ENCODE peak calls at places on chromosomes 1 and 21, in seven cellular contexts. W is fibroblast of lung, H is AG04449, K is thyroid gland, F is AG09319, T is HFF-Myc, E is IMR-90. S is an unnamed sample.

GRCh38 chr1:230163205-230163604 is 96.2 kb downstream of the GALNT2 start:
- DNase-seq in K (no peak), W (peak), H (peak), T (peak), E (peak), F (no peak), S (no peak)

GRCh38 chr1:31216016-31216415 is 23.7 kb downstream of the NKAIN1 start:
- DNase-seq in K (peak), E (peak), H (no peak), T (peak), W (peak), F (no peak), S (no peak)

GRCh38 chr1:111733996-111734369 is 5.2 kb downstream of the INKA2 start:
- DNase-seq in F (no peak), T (no peak), E (no peak), K (no peak), W (no peak), H (no peak), S (no peak)

GRCh38 chr21:44487831-44488230 is 32.5 kb downstream of the LRRC3 start:
- DNase-seq in F (no peak), E (peak), W (peak), K (no peak), H (no peak), T (no peak), S (no peak)

GRCh38 chr1:53324321-53324720 is 3.5 kb downstream of the LRP8 start:
- DNase-seq in W (no peak), H (no peak), T (no peak), K (no peak), E (no peak), F (no peak), S (no peak)

GRCh38 chr1:26597629-26598039 is 68.1 kb downstream of the RPS6KA1 start:
- DNase-seq in T (no peak), F (no peak), W (peak), E (peak), K (no peak), H (no peak), S (no peak)

GRCh38 chr21:26169061-26169610 is 1.4 kb downstream of the APP start:
- DNase-seq in F (no peak), W (peak), H (no peak), E (peak), T (no peak), K (peak), S (no peak)

GRCh38 chr1:161718559-161719324 is 2.6 kb upstream of the FCRLB start:
- DNase-seq in T (no peak), F (no peak), E (no peak), H (no peak), W (no peak), K (no peak), S (no peak)

GRCh38 chr1:53639251-53639721 is 99.7 kb downstream of the GLIS1 start:
- DNase-seq in E (peak), K (no peak), T (no peak), H (no peak), W (peak), F (no peak), S (no peak)

GRCh38 chr1:47469405-47469759 is 31.5 kb downstream of the FOXD2 start:
- DNase-seq in K (no peak), W (no peak), E (no peak), F (no peak), T (no peak), H (no peak), S (no peak)

GRCh38 chr1:214002060-214002459 is 14.3 kb downstream of the PROX1 start:
- DNase-seq in K (no peak), T (no peak), F (no peak), E (no peak), H (no peak), W (no peak), S (no peak)

GRCh38 chr1:243543501-243543900 is 287.7 kb downstream of the SDCCAG8 start:
- DNase-seq in T (no peak), H (no peak), E (no peak), W (no peak), K (no peak), F (no peak), S (no peak)

GRCh38 chr21:28148400-28149064 is 844.1 kb downstream of the LTN1 start:
- DNase-seq in E (peak), T (no peak), K (peak), H (no peak), W (peak), F (no peak), S (no peak)

GRCh38 chr1:167687919-167688519 is 33.8 kb upstream of the MPZL1 start:
- DNase-seq in H (peak), F (peak), E (peak), K (peak), W (peak), T (peak), S (peak)

GRCh38 chr1:63322944-63323865 is 838 bp downstream of the FOXD3 start:
- DNase-seq in H (no peak), K (peak), F (no peak), W (peak), E (no peak), T (no peak), S (no peak)

GRCh38 chr1:233063462-233063861 is 113.1 kb downstream of the NTPCR start:
- DNase-seq in W (no peak), T (no peak), H (no peak), F (no peak), E (no peak), K (no peak), S (no peak)

GRCh38 chr1:107964397-107965111 is 426 bp downstream of the VAV3 start:
- DNase-seq in E (no peak), K (peak), W (peak), H (no peak), F (no peak), T (no peak), S (no peak)

GRCh38 chr1:35899941-35900340 is 16.9 kb downstream of the AGO1 start:
- DNase-seq in T (no peak), H (no peak), F (no peak), K (no peak), E (no peak), W (no peak), S (no peak)

GRCh38 chr1:55519937-55520683 is 304.9 kb upstream of the USP24 start:
- DNase-seq in K (no peak), T (peak), W (peak), F (peak), H (no peak), E (peak), S (no peak)

GRCh38 chr1:6989506-6990159 is 204.4 kb downstream of the CAMTA1 start:
- DNase-seq in W (no peak), T (no peak), F (no peak), E (no peak), K (no peak), H (no peak), S (no peak)

GRCh38 chr1:60621524-60621923 is 460.8 kb upstream of the NFIA start:
- DNase-seq in T (no peak), E (no peak), K (no peak), F (no peak), H (no peak), W (peak), S (no peak)

DNA sequence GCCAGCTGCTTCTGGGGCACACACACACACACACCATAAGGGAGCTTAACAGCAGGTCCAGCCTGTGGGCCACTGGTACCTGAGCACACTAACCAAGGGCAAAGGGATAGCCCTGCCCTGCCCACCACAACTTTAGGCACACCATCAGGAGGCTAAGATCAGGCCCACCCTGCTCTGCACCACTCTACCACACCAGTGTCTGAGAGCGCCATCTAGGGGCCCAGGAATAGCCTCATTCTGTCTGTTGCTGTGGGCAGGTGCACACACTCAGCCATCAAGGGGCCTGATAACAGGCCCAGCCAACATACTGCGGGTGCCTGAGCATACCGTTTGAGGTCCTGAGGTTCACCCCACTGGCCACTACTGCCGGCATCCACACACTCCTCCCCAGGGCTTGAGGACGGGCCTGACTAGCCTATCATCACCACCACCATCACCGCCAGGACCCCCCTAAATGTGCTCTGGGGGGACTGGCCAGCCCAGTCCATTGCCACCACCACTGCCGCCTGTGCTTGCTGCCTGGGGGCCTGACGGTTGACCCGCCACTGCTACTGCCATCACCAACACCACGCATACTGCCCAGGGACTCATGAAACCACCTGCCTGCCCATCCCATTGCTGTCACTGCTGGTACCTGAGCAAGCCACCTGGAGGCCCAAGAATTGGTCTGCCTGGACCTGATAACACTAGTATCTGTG is 31.3 kb downstream of the NSL1 start:
- DNase-seq in W (no peak), H (no peak), K (no peak), E (no peak), T (no peak), F (no peak), S (no peak)
- TF ChIP-seq CTCF in W (peak), H (peak), K (no peak), E (peak), T (peak), F (peak), S (no peak)

GRCh38 chr1:113943028-113943811 is 14.1 kb downstream of the HIPK1 start:
- DNase-seq in W (peak), K (no peak), T (no peak), H (no peak), E (peak), F (no peak), S (no peak)
- TF ChIP-seq CTCF in W (no peak), K (no peak), T (no peak), H (no peak), E (peak), F (no peak), S (no peak)

GRCh38 chr1:182197555-182197954 is 136.0 kb upstream of the ZNF648 start:
- DNase-seq in H (no peak), W (peak), F (no peak), T (no peak), K (peak), E (no peak), S (no peak)

GRCh38 chr1:182196897-182197546 is 135.5 kb upstream of the ZNF648 start:
- DNase-seq in T (no peak), E (no peak), W (peak), H (no peak), F (no peak), K (peak), S (no peak)

GRCh38 chr1:182200025-182200814 is 138.7 kb upstream of the ZNF648 start:
- DNase-seq in H (no peak), E (no peak), K (peak), F (no peak), T (no peak), W (no peak), S (no peak)

GRCh38 chr1:182195733-182196132 is 134.2 kb upstream of the ZNF648 start:
- DNase-seq in K (no peak), T (no peak), H (no peak), F (no peak), E (no peak), W (no peak), S (no peak)

DNA sequence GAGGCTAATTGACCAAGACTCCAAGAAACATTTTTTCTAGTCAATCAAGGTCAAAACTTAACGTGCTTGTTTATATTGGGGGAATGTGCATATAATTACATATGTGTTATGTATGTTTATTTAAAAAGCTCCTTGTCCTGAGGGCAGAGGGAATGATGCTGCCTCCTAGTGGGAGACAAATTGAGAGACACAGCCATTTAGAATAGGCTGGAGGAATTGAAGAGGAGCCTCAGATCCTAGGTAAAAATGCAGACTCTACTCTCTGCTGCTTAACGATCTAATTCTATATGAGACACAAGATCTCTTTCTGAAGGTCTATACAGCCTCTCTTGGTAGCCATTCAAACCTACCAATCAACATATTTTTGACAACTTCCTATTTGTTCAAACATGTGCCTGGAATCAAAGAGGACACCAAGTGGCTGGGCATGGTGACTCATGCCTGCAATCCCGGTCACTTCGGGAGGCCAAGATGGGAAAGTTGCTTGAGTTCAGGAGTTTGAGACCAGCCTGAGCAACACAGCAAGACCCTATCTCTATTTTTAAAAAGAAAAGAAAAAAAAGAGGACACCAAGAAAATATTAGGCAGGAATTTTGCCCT is 136.6 kb upstream of the ZNF648 start:
- DNase-seq in E (no peak), T (no peak), K (no peak), H (no peak), W (peak), F (no peak), S (no peak)
- TF ChIP-seq CTCF in E (no peak), T (peak), K (no peak), H (no peak), W (peak), F (no peak), S (peak)

GRCh38 chr1:88936223-88936523 is 44.8 kb upstream of the GTF2B start:
- DNase-seq in H (no peak), W (no peak), F (no peak), E (no peak), T (no peak), K (no peak), S (no peak)

GRCh38 chr1:88936760-88937342 is 45.5 kb upstream of the GTF2B start:
- DNase-seq in E (no peak), W (no peak), H (no peak), K (no peak), F (no peak), T (no peak), S (no peak)

GRCh38 chr1:88935522-88936222 is 44.3 kb upstream of the GTF2B start:
- DNase-seq in W (peak), F (peak), E (peak), T (peak), H (no peak), K (no peak), S (no peak)
- TF ChIP-seq CTCF in W (peak), F (peak), E (peak), T (peak), H (peak), K (peak), S (peak)

GRCh38 chr1:154405762-154406571 is 824 bp downstream of the IL6R start:
- DNase-seq in E (peak), W (peak), F (peak), K (peak), H (no peak), T (no peak), S (no peak)
- TF ChIP-seq CTCF in E (peak), W (peak), F (peak), K (no peak), H (peak), T (peak), S (no peak)

DNA sequence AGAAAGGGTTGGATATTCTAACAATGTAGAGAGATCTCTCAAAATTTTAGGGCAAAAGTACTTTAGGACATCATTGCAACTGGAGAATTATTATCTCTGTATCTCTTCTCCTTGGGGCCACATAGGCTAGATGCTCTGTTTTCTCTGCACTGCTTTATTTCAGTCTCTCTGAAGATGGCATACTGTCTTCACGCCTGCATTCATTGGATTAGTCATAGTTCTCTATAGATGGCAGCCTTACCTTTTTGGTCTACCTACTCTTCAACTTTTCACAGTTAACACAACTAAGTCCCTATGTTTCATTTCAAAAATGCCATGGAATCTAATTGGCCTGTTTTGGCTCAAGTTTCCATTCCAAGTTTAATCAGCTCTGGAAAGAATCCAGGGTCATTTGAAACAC is 1623.3 kb upstream of the B3GALT2 start:
- DNase-seq in F (no peak), E (no peak), T (no peak), W (no peak), H (no peak), K (no peak), S (no peak)
- TF ChIP-seq CTCF in F (no peak), E (no peak), T (no peak), W (no peak), H (no peak), K (no peak), S (no peak)

DNA sequence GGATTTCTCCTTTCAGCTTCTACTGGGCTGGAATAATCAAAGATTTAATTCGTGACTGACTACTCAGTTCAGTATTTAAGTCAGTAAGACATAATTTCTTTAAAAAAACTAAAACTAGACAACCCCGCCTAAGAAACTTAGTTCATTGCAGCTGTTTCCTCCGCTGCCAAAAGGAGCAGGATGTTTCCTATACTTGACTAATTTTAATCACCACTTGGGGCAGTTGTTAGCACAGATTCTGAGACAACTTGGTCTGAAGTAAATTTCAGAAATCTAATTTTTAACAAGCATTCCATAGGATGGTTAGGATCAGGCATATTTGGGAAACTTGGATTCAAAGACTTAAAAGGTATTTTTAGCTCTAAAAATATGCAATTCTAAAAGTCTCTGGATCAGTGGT is 34.0 kb downstream of the EPRS1 start:
- DNase-seq in E (peak), H (no peak), T (no peak), K (no peak), F (no peak), W (peak), S (no peak)
- TF ChIP-seq CTCF in E (no peak), H (no peak), T (no peak), K (no peak), F (peak), W (peak), S (no peak)

GRCh38 chr1:169925505-169926482 is 32.1 kb upstream of the SCYL3 start:
- DNase-seq in K (no peak), E (no peak), H (no peak), T (no peak), F (no peak), W (no peak), S (no peak)

GRCh38 chr1:169924829-169925228 is 31.1 kb upstream of the SCYL3 start:
- DNase-seq in E (no peak), F (no peak), T (no peak), H (no peak), W (no peak), K (no peak), S (no peak)

GRCh38 chr1:169921080-169921479 is 27.4 kb upstream of the SCYL3 start:
- DNase-seq in H (no peak), F (no peak), K (no peak), W (no peak), T (no peak), E (no peak), S (no peak)

GRCh38 chr1:169928438-169929209 is 34.9 kb upstream of the SCYL3 start:
- DNase-seq in F (peak), K (no peak), W (peak), T (no peak), E (peak), H (no peak), S (no peak)

DNA sequence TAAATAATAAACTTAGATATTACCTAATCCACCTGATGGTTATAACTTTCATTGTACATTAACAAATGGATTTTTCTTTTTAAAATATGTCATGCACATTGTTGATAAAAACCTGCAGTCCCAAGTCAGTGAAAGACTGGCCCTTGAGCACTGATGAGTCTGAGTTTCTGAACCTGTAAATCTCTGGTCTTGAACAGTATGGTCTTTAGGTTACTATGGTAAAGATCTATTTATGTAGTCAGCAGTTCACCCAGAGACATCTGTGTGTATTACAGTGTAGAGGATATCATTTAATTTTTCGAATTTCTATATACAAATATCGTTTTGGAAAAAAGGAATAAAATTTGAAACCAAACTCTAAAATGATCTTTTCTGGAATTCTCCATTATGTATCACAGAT is 30.4 kb upstream of the SCYL3 start:
- DNase-seq in W (no peak), H (no peak), F (no peak), E (no peak), K (no peak), T (no peak), S (no peak)
- TF ChIP-seq CTCF in W (no peak), H (no peak), F (no peak), E (no peak), K (no peak), T (no peak), S (no peak)

DNA sequence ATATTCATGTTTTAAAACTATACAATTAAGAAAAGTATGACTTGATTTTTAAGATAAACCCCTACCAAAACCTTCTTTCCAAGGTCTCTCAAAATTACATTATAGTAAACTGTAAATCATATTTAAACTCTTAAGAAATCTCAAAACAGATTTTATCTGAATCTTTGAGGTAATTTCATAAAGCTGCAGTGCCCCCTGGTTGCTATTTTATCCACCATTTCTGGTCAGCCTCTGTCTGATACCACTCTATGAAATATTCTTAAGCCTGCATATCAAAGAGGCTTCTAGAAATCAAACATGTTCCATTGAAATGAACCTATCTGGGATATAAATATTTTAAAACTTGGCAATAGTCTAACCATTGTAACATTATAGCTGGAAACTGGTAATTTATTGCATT is 317.3 kb downstream of the COL11A1 start:
- DNase-seq in K (no peak), H (no peak), W (peak), T (no peak), E (no peak), F (no peak), S (no peak)
- TF ChIP-seq CTCF in K (no peak), H (no peak), W (peak), T (peak), E (peak), F (no peak), S (peak)

DNA sequence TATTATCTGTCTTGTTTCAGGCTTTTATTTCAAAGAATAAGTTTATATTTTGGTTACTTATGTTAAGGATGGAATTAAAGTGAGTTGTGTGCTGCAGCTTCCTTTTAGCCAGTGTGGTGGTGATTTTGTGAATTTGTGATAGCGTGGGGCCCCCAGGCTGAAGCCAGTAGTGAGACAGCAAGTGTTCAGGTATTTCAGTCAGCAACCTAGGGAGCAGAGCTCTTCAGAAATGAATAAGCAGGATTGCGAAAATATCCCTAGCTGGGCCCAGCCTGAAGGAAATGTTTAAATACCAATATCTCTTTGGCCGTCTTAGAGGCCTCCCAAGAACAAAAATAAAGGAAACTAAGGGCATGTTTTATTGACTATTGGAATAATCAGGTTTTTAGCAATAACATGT is 150.8 kb upstream of the C1orf105 start:
- DNase-seq in E (peak), T (no peak), H (peak), F (no peak), W (peak), K (no peak), S (no peak)
- TF ChIP-seq CTCF in E (no peak), T (no peak), H (no peak), F (no peak), W (no peak), K (no peak), S (no peak)